ENCODE peak calls at places on chromosomes 13 and 19, in ten cellular contexts. Z is fibroblast of the aortic adventitia, R is HFF-Myc, A is GM12878, P is osteoblast, N is BE2C, B is lower leg skin, D is heart right ventricle, Y is AG04450, M is transverse colon. W is an unnamed sample.

GRCh38 chr13:45231722-45232121 is 30.9 kb upstream of the KCTD4 start:
- DNase-seq in A (no peak), R (no peak), P (no peak), D (no peak), Y (no peak), N (no peak), M (no peak), B (no peak), Z (peak; percentile 54), W (peak; percentile 78)

GRCh38 chr13:113877149-113877990 is 13.5 kb upstream of the GAS6 start:
- DNase-seq in Y (no peak), B (no peak), R (no peak), N (no peak), D (no peak), P (peak; percentile 34), A (no peak), Z (no peak), M (no peak), W (no peak)

GRCh38 chr13:109028626-109029025 is 399.2 kb downstream of the MYO16 start:
- DNase-seq in R (no peak), A (no peak), B (no peak), Z (no peak), P (no peak), D (no peak), M (no peak), Y (no peak), N (no peak), W (no peak)

GRCh38 chr13:98521876-98522275 is 55.0 kb downstream of the STK24 start:
- DNase-seq in Y (no peak), P (no peak), M (no peak), D (no peak), B (no peak), Z (no peak), A (no peak), N (no peak), R (no peak), W (no peak)

GRCh38 chr13:77516342-77516789 is 19.1 kb upstream of the SCEL start:
- DNase-seq in Z (peak; percentile 51), R (no peak), P (peak; percentile 45), A (no peak), B (no peak), Y (no peak), M (no peak), N (peak; percentile 41), D (no peak), W (no peak)

GRCh38 chr13:60152114-60152513 is 11.6 kb downstream of the DIAPH3 start:
- DNase-seq in Y (no peak), Z (no peak), P (peak; percentile 27), N (no peak), R (no peak), A (no peak), B (no peak), D (no peak), M (no peak), W (no peak)

GRCh38 chr13:80469841-80470378 is 129.0 kb upstream of the SPRY2 start:
- DNase-seq in Y (no peak), P (no peak), Z (peak; percentile 72), D (peak; percentile 50), M (peak; percentile 37), R (no peak), N (no peak), A (no peak), B (peak; percentile 89), W (peak; percentile 55)

GRCh38 chr19:44747739-44748425 is 626 bp upstream of the BCL3 start:
- DNase-seq in P (peak; percentile 91), R (no peak), D (peak; percentile 78), Y (no peak), A (no peak), B (peak; percentile 52), N (peak; percentile 83), Z (peak; percentile 77), M (peak; percentile 84), W (no peak)

GRCh38 chr13:24747248-24748151 is 16.5 kb upstream of the RNF17 start:
- DNase-seq in Y (no peak), P (no peak), R (no peak), N (no peak), Z (peak; percentile 2), M (peak; percentile 24), B (no peak), A (no peak), D (no peak), W (no peak)

GRCh38 chr13:29545988-29546387 is 49.5 kb downstream of the SLC7A1 start:
- DNase-seq in M (no peak), D (no peak), Y (no peak), Z (no peak), A (no peak), N (no peak), P (no peak), B (no peak), R (no peak), W (no peak)

GRCh38 chr13:110382229-110382628 is 75.1 kb downstream of the COL4A2 start:
- DNase-seq in Y (no peak), B (no peak), P (peak; percentile 87), M (no peak), D (no peak), A (no peak), Z (peak; percentile 59), N (no peak), R (no peak), W (no peak)

GRCh38 chr19:45323671-45324081 is 1.0 kb upstream of the CKM start:
- DNase-seq in A (no peak), Y (no peak), D (peak; percentile 76), P (peak; percentile 72), Z (no peak), N (no peak), M (peak; percentile 14), R (no peak), B (no peak), W (no peak)

GRCh38 chr19:48966541-48967345 is 1.6 kb downstream of the FTL start:
- DNase-seq in D (no peak), N (no peak), B (no peak), R (no peak), P (peak; percentile 15), Y (no peak), A (no peak), Z (peak; percentile 22), M (no peak), W (no peak)

GRCh38 chr19:38152461-38153379 is 71.3 kb downstream of the DPF1 start:
- DNase-seq in A (no peak), P (peak; percentile 96), Y (no peak), B (no peak), M (no peak), Z (no peak), N (peak; percentile 88), R (no peak), D (peak; percentile 52), W (no peak)

GRCh38 chr19:55149078-55150003 is at the start of gene TNNT1:
- DNase-seq in N (no peak), B (no peak), R (no peak), Z (no peak), M (no peak), D (no peak), P (peak; percentile 77), Y (no peak), A (no peak), W (no peak)

DNA sequence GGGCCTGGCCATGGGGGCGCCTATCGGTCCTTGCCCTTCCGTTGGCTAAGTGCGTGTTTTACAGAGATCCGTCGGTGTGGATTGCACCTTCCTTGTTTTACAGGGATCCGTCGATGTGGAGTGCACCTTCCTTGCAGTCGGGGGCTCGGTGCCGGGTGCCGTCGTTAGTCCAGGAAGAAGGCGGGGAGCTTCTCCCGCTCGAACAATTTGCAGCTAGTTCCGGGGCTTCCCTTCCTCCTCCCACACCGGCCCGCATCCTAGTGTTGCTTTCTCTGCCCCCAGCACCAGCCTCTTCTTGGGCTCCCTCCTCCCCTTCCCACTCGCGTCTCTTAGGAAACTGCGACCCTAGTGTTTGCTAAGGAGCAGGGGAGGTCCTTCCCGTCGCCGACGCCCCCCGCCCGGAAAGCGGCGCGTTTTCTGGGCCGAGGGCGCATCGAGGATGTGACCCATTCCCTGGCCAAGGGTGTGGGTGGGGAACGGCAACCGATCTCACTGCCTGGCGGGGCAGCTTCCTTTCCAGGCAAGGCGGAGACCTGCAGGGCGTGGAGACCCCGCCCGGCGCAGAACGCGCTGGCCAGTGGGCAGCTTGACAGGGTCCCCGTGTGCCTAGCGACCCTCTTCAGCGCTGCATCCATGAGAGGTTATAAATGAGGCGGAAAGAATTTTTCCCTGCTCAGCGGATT is 75.7 kb upstream of the ZNF91 start:
- DNase-seq in B (no peak), A (no peak), P (peak; percentile 21), N (no peak), D (no peak), Y (no peak), R (no peak), M (peak; percentile 34), Z (no peak), W (no peak)
- H3K4me3 ChIP-seq in B (peak overlapping the region; percentile 1), A (no peak overlapping the region), P (no peak overlapping the region), N (no peak overlapping the region), D (peak overlapping the region; percentile 46), Y (no peak overlapping the region), R (no peak overlapping the region), M (peak overlapping the region; percentile 17), Z (no peak overlapping the region), W (no peak overlapping the region)

DNA sequence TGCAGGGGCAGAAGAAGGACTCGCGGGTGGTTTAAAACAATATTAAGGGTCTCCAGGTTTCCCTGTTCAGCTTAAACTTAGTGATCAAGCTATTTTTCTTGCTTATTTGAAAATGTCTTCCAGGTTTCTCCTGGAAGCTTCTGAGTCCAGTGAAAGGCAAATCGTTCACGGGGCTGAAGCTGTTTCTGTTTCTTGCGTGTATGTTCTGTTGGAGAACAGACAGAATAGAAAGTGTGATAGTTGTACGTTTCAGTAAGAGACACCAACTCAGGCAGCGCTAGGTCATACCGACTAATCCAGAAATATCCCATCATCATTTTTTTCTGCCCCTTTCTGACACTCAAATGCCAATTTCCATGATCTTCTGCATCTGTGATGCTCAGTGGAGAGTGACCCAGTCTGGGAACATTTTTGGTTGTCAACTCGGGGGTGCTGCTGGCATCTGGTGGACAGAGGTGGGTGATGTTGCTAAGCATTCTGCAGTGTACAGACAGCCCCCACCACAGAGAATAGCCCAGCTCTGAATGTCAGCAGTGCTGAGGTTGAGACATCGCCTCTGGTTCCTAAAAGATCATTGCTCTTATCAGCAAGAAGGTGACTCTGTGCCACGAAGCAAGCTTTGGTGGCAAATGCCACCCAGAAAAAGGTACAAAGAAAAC is 4.3 kb downstream of the KLF2 start:
- DNase-seq in M (no peak), Y (no peak), A (no peak), D (no peak), P (peak; percentile 86), R (no peak), Z (peak; percentile 59), N (no peak), B (no peak), W (no peak)
- TF ChIP-seq CTCF in M (no peak), Y (no peak), A (peak; percentile 8), D (no peak), P (no peak), R (no peak), Z (no peak), N (no peak), B (no peak), W (no peak)

DNA sequence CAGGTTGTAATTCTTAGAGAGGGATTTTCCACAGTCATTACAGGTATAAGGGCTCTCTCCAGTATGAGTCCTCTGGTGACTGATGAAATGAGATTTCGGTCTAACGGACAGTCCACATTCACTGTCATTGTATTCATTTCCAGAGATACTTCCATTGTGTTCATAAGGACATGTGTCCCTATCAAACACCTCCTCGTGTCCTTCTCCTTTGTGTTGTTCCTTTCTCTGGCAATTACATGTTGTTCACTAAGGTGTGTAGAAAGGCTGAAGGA is 10.5 kb upstream of the ZSCAN18 start:
- DNase-seq in Y (no peak), R (no peak), P (no peak), N (no peak), Z (no peak), M (no peak), B (no peak), A (no peak), D (no peak), W (no peak)
- H3K4me3 ChIP-seq in Y (no peak overlapping the region), R (no peak overlapping the region), P (no peak overlapping the region), N (no peak overlapping the region), Z (no peak overlapping the region), M (no peak overlapping the region), B (no peak overlapping the region), A (no peak overlapping the region), D (no peak overlapping the region), W (no peak overlapping the region)

GRCh38 chr13:23159587-23160240 is 21.1 kb upstream of the SGCG start:
- DNase-seq in A (no peak), D (no peak), B (no peak), Z (no peak), R (no peak), M (no peak), Y (no peak), P (no peak), N (no peak), W (no peak)
- TF ChIP-seq CTCF in A (no peak), D (peak; percentile 7), B (no peak), Z (no peak), R (no peak), M (no peak), Y (peak; percentile 9), P (no peak), N (no peak), W (no peak)